ENCODE peak calls at places on chromosomes 11 and 22, in ten cellular contexts. B is adrenal gland, R is cardiac muscle cell, G is aorta, N is transverse colon, V is MM.1S, J is fibroblast of lung, K is small intestine, S is right lobe of liver, L is HCT116. F is an unnamed sample. For H3K36me3, the result is how much of the 10 kb centered on the place peaks cover.

GRCh38 chr11:120061761-120062560 is 76.0 kb downstream of the TRIM29 start:
- DNase-seq in B (no peak), R (peak), G (no peak), N (no peak), V (no peak), J (no peak), K (no peak), S (no peak), L (no peak), F (no peak)

GRCh38 chr11:122645847-122646246 is 9.7 kb upstream of the UBASH3B start:
- DNase-seq in B (no peak), R (no peak), G (no peak), N (no peak), V (no peak), J (no peak), K (no peak), S (no peak), L (no peak), F (no peak)

GRCh38 chr22:49020314-49020713 is 807.4 kb downstream of the BRD1 start:
- DNase-seq in B (no peak), R (no peak), G (peak), N (no peak), V (no peak), J (no peak), K (no peak), S (no peak), L (no peak), F (no peak)

GRCh38 chr11:44286268-44286880 is 23.6 kb downstream of the ALX4 start:
- DNase-seq in B (peak), R (peak), G (peak), N (peak), V (peak), J (peak), K (peak), S (peak), L (peak), F (no peak)

GRCh38 chr11:2275334-2276279 is 5.2 kb upstream of the ASCL2 start:
- DNase-seq in B (no peak), R (no peak), G (no peak), N (no peak), V (no peak), J (no peak), K (no peak), S (no peak), L (no peak), F (no peak)

GRCh38 chr11:130781906-130782305 is 134.4 kb downstream of the SNX19 start:
- DNase-seq in B (no peak), R (no peak), G (no peak), N (no peak), V (no peak), J (peak), K (no peak), S (no peak), L (no peak), F (no peak)

GRCh38 chr11:2212411-2213251 is 41.0 kb upstream of the TH start:
- DNase-seq in B (no peak), R (no peak), G (peak), N (no peak), V (no peak), J (no peak), K (no peak), S (peak), L (no peak), F (no peak)

GRCh38 chr11:15342163-15342562 is 227.4 kb downstream of the INSC start:
- DNase-seq in B (no peak), R (no peak), G (no peak), N (no peak), V (no peak), J (no peak), K (no peak), S (no peak), L (no peak), F (no peak)

GRCh38 chr11:3616721-3617460 is 24.9 kb downstream of the ART5 start:
- DNase-seq in B (no peak), R (peak), G (peak), N (no peak), V (no peak), J (no peak), K (no peak), S (peak), L (no peak), F (peak)

GRCh38 chr22:29626497-29627195 is 23.2 kb downstream of the NF2 start:
- DNase-seq in B (no peak), R (peak), G (no peak), N (no peak), V (no peak), J (peak), K (no peak), S (no peak), L (no peak), F (no peak)

GRCh38 chr11:116357769-116358544 is 414.8 kb downstream of the BUD13 start:
- DNase-seq in B (no peak), R (peak), G (no peak), N (peak), V (no peak), J (no peak), K (peak), S (no peak), L (peak), F (no peak)

GRCh38 chr11:26227311-26227710 is 104.6 kb upstream of the ANO3 start:
- DNase-seq in B (no peak), R (peak), G (no peak), N (no peak), V (peak), J (peak), K (no peak), S (no peak), L (no peak), F (no peak)

GRCh38 chr22:28154856-28155255 is 235.8 kb upstream of the PITPNB start:
- DNase-seq in B (no peak), R (no peak), G (no peak), N (no peak), V (no peak), J (no peak), K (no peak), S (no peak), L (no peak), F (no peak)

DNA sequence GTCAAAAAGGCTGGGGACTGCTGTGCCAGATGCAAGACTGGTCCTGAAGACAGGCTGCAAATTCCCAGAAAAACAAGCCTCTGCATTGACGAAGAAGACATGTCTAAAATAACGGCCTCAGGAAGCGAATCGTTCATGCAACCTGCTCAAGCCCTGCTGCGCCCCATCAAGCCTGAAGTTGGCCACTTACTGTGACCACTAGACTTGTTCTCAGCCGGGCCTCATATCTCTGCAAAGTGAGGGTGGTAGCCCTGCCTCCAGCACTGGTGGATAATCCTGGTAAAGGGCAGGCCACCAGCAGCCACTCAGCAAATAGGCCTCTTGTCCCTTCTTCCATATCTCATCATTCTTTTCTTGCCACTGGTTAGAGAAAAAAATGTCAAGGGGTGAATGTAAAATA is 11.8 kb downstream of the LTO1 start:
- DNase-seq in B (no peak), R (no peak), G (no peak), N (no peak), V (no peak), J (no peak), K (no peak), S (no peak), L (no peak), F (no peak)
- H3K36me3 ChIP-seq in B (under half), R (under half), G (under half), N (under half), V (under half), J (under half), K (under half), S (under half), L (under half), F (half or more)

GRCh38 chr11:125166347-125166841 is 1.8 kb downstream of the PKNOX2 start:
- DNase-seq in B (peak), R (peak), G (peak), N (no peak), V (no peak), J (peak), K (no peak), S (no peak), L (no peak), F (no peak)

GRCh38 chr11:125165664-125166346 is 1.3 kb downstream of the PKNOX2 start:
- DNase-seq in B (no peak), R (peak), G (no peak), N (no peak), V (no peak), J (peak), K (no peak), S (no peak), L (no peak), F (no peak)

GRCh38 chr11:125167292-125167953 is 2.9 kb downstream of the PKNOX2 start:
- DNase-seq in B (no peak), R (peak), G (peak), N (no peak), V (no peak), J (peak), K (no peak), S (no peak), L (no peak), F (no peak)

GRCh38 chr11:125167954-125168821 is 3.6 kb downstream of the PKNOX2 start:
- DNase-seq in B (no peak), R (peak), G (no peak), N (no peak), V (no peak), J (peak), K (no peak), S (peak), L (no peak), F (no peak)

GRCh38 chr11:125166903-125167291 is 2.3 kb downstream of the PKNOX2 start:
- DNase-seq in B (no peak), R (no peak), G (no peak), N (no peak), V (no peak), J (no peak), K (no peak), S (no peak), L (no peak), F (no peak)
- H3K4me3 ChIP-seq in B (no peak), R (peak), G (peak), N (peak), V (no peak), J (peak), K (no peak), S (no peak), L (no peak), F (peak)

GRCh38 chr11:70416881-70417280 is 18.6 kb downstream of the CTTN start:
- DNase-seq in B (no peak), R (no peak), G (no peak), N (no peak), V (no peak), J (no peak), K (no peak), S (no peak), L (no peak), F (no peak)

GRCh38 chr11:70418130-70418529 is 19.8 kb downstream of the CTTN start:
- DNase-seq in B (no peak), R (no peak), G (no peak), N (no peak), V (no peak), J (no peak), K (no peak), S (no peak), L (no peak), F (peak)

GRCh38 chr11:70415176-70415575 is 16.8 kb downstream of the CTTN start:
- DNase-seq in B (no peak), R (peak), G (no peak), N (no peak), V (no peak), J (peak), K (no peak), S (no peak), L (no peak), F (peak)

GRCh38 chr11:70414341-70415100 is 16.2 kb downstream of the CTTN start:
- DNase-seq in B (no peak), R (no peak), G (no peak), N (no peak), V (no peak), J (no peak), K (no peak), S (no peak), L (no peak), F (no peak)

DNA sequence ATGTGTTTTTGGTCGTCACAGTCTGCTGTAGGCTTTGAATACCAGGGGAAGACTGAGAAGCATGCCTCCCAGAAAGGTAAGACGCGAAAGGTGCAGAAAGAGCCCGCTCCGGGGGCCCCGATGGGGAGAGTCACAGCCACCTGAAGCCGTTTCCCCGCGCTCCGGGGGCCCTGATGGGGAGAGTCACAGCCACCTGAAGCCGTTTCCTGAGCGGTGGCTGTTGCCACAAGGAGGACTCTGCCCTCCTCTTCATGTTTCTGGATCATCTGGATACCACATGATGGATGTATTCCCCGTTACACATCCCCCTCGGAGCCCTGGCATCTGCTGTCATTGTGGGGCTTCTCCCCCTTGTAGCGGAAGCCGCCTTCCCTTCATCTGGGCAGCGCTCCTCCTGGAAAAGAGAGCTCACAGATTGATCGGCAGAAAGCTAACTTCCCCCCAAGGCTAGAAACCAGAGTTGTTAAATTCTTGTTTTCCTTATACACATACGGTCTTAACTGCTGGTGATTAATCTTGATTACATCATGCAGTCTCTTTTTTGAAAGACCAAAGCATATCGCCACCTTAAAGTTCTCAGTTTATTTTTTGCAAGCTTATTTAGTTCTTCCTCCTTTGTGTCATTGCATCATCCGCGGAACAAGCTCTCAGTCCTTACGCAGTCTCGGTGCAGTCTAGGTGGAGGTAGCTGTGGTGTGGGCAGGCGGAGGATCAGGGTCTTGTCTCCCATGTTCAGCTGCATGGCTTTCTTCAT is 17.5 kb downstream of the CTTN start:
- DNase-seq in B (no peak), R (no peak), G (no peak), N (no peak), V (no peak), J (peak), K (no peak), S (no peak), L (no peak), F (no peak)
- H3K36me3 ChIP-seq in B (under half), R (half or more), G (under half), N (half or more), V (under half), J (half or more), K (under half), S (half or more), L (half or more), F (half or more)

GRCh38 chr11:67240575-67241389 is 25.5 kb upstream of the GRK2 start:
- DNase-seq in B (peak), R (peak), G (peak), N (peak), V (peak), J (peak), K (peak), S (peak), L (no peak), F (peak)

GRCh38 chr11:67237574-67237973 is 28.7 kb upstream of the GRK2 start:
- DNase-seq in B (no peak), R (no peak), G (no peak), N (no peak), V (no peak), J (no peak), K (no peak), S (no peak), L (no peak), F (no peak)

GRCh38 chr11:67242548-67242947 is 23.7 kb upstream of the GRK2 start:
- DNase-seq in B (no peak), R (no peak), G (no peak), N (no peak), V (no peak), J (no peak), K (no peak), S (no peak), L (no peak), F (no peak)

GRCh38 chr11:67239795-67240574 is 26.3 kb upstream of the GRK2 start:
- DNase-seq in B (peak), R (peak), G (peak), N (peak), V (peak), J (peak), K (peak), S (peak), L (peak), F (peak)

GRCh38 chr11:67238894-67239794 is 27.1 kb upstream of the GRK2 start:
- DNase-seq in B (no peak), R (peak), G (no peak), N (no peak), V (peak), J (peak), K (no peak), S (no peak), L (no peak), F (no peak)
- H3K4me3 ChIP-seq in B (no peak), R (peak), G (no peak), N (peak), V (peak), J (peak), K (no peak), S (no peak), L (peak), F (peak)

F was measured in left lung.